ENCODE peak calls at places on chromosome 18, in seven cellular contexts. D is choroid plexus epithelial cell, J is GM23338, T is ovary, Z is fibroblast of lung, A is Peyer's patch, S is GM06990. L is an unnamed sample.

GRCh38 chr18:12721495-12722275 is 18.8 kb downstream of the PSMG2 start:
- DNase-seq in D (no peak), J (no peak), T (no peak), Z (no peak), A (no peak), S (no peak), L (no peak)

GRCh38 chr18:68583685-68584084 is 131.2 kb downstream of the TMX3 start:
- DNase-seq in D (no peak), J (no peak), T (no peak), Z (no peak), A (no peak), S (no peak), L (no peak)

GRCh38 chr18:37403100-37403781 is 162.4 kb downstream of the CELF4 start:
- DNase-seq in D (peak), J (no peak), T (peak), Z (peak), A (no peak), S (no peak), L (no peak)

GRCh38 chr18:13374468-13375301 is 156.1 kb downstream of the LDLRAD4 start:
- DNase-seq in D (peak), J (peak), T (no peak), Z (no peak), A (no peak), S (no peak), L (peak)

GRCh38 chr18:6401687-6402086 is 13.0 kb downstream of the L3MBTL4 start:
- DNase-seq in D (no peak), J (peak), T (no peak), Z (no peak), A (no peak), S (no peak), L (no peak)

GRCh38 chr18:9927392-9928063 is 13.7 kb downstream of the VAPA start:
- DNase-seq in D (no peak), J (no peak), T (no peak), Z (no peak), A (no peak), S (no peak), L (no peak)

GRCh38 chr18:25647404-25647803 is 295.4 kb upstream of the ZNF521 start:
- DNase-seq in D (no peak), J (no peak), T (no peak), Z (no peak), A (no peak), S (no peak), L (no peak)

GRCh38 chr18:46239549-46239948 is 135.4 kb downstream of the HAUS1 start:
- DNase-seq in D (peak), J (no peak), T (no peak), Z (no peak), A (no peak), S (no peak), L (no peak)

GRCh38 chr18:79522451-79523220 is 126.9 kb downstream of the NFATC1 start:
- DNase-seq in D (no peak), J (no peak), T (peak), Z (no peak), A (peak), S (peak), L (peak)

GRCh38 chr18:76264073-76264472 is 231.0 kb downstream of the ZNF516 start:
- DNase-seq in D (no peak), J (no peak), T (no peak), Z (no peak), A (no peak), S (no peak), L (no peak)

GRCh38 chr18:78892721-78893120 is 86.9 kb upstream of the SALL3 start:
- DNase-seq in D (no peak), J (no peak), T (no peak), Z (no peak), A (no peak), S (no peak), L (no peak)

GRCh38 chr18:48902856-48903601 is 47.7 kb downstream of the SMAD7 start:
- DNase-seq in D (peak), J (no peak), T (no peak), Z (peak), A (peak), S (no peak), L (peak)

GRCh38 chr18:46677609-46678470 is 20.8 kb upstream of the LOXHD1 start:
- DNase-seq in D (no peak), J (peak), T (no peak), Z (peak), A (no peak), S (no peak), L (no peak)

GRCh38 chr18:54774423-54774822 is 53.9 kb upstream of the RAB27B start:
- DNase-seq in D (peak), J (no peak), T (no peak), Z (peak), A (no peak), S (no peak), L (no peak)

GRCh38 chr18:10225300-10225699 is 229.1 kb upstream of the APCDD1 start:
- DNase-seq in D (no peak), J (no peak), T (no peak), Z (no peak), A (no peak), S (no peak), L (no peak)

GRCh38 chr18:67951166-67951565 is 434.6 kb upstream of the DSEL start:
- DNase-seq in D (peak), J (no peak), T (no peak), Z (no peak), A (no peak), S (no peak), L (no peak)

GRCh38 chr18:48161911-48162698 is 231.6 kb upstream of the SMAD2 start:
- DNase-seq in D (peak), J (peak), T (no peak), Z (no peak), A (no peak), S (no peak), L (no peak)

GRCh38 chr18:63240541-63241316 is 78.8 kb downstream of the BCL2 start:
- DNase-seq in D (no peak), J (no peak), T (no peak), Z (peak), A (no peak), S (no peak), L (no peak)

GRCh38 chr18:8391068-8391467 is 218.2 kb upstream of the RAB12 start:
- DNase-seq in D (peak), J (no peak), T (no peak), Z (peak), A (no peak), S (no peak), L (no peak)

GRCh38 chr18:44803019-44803650 is 122.4 kb downstream of the SETBP1 start:
- DNase-seq in D (peak), J (peak), T (peak), Z (peak), A (peak), S (peak), L (peak)

GRCh38 chr18:22605736-22606135 is 188.0 kb upstream of the CTAGE1 start:
- DNase-seq in D (no peak), J (no peak), T (no peak), Z (no peak), A (no peak), S (no peak), L (no peak)

GRCh38 chr18:44835555-44836156 is 155.0 kb downstream of the SETBP1 start:
- DNase-seq in D (no peak), J (peak), T (no peak), Z (no peak), A (no peak), S (no peak), L (no peak)

GRCh38 chr18:159037-159652 is 788 bp downstream of the USP14 start:
- DNase-seq in D (peak), J (peak), T (no peak), Z (peak), A (no peak), S (no peak), L (no peak)

GRCh38 chr18:24112874-24113615 is 25.8 kb upstream of the CABYR start:
- DNase-seq in D (peak), J (no peak), T (no peak), Z (peak), A (peak), S (no peak), L (no peak)

GRCh38 chr18:33835419-33835818 is 257.4 kb downstream of the ASXL3 start:
- DNase-seq in D (no peak), J (no peak), T (no peak), Z (no peak), A (no peak), S (no peak), L (no peak)

GRCh38 chr18:33841221-33841967 is 263.4 kb downstream of the ASXL3 start:
- DNase-seq in D (no peak), J (peak), T (no peak), Z (no peak), A (no peak), S (no peak), L (no peak)

GRCh38 chr18:33837191-33837590 is 259.2 kb downstream of the ASXL3 start:
- DNase-seq in D (no peak), J (peak), T (no peak), Z (no peak), A (no peak), S (no peak), L (no peak)

GRCh38 chr18:33838084-33838483 is 260.1 kb downstream of the ASXL3 start:
- DNase-seq in D (no peak), J (no peak), T (no peak), Z (no peak), A (no peak), S (no peak), L (no peak)

DNA sequence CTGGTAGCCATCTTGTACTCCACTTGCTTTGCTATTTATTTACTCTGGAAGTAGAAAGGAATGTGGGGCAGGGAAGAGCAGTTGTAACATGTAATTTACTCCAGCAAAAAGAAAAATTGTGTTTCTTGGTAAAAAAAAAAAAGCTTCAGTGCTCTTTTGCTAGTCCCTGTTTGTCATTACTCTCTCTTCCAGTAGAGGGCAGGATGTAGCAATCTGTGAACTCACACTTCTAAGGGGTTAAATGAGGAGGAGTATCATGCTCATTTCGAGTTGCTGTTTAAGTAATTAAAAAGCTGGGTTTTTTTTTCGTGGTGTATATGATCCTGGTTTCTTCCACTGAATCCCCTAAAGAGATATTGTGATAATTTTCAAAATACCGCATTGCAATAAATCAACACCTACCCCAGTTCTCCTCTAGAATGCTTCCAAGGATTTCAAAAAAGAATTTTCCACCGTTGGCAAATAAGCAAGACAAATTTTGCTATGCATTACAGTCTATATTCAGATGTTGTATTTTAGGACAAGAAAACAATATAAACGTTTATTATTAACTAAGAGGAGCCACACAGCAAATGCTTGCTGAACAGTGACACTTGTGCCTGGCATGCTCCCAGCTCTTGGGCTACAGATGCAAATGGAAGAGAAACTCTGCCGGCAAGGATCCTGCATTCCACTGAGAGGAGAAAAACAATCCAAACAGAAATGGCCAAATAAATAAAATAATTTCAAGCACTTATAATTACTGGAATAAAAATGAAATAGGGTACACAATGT is 261.6 kb downstream of the ASXL3 start:
- DNase-seq in D (peak), J (peak), T (no peak), Z (peak), A (no peak), S (peak), L (no peak)
- TF ChIP-seq CTCF in D (peak), J (peak), T (no peak), Z (peak), A (peak), S (peak), L (no peak)

GRCh38 chr18:58118510-58118909 is 74.5 kb downstream of the NEDD4L start:
- DNase-seq in D (no peak), J (no peak), T (no peak), Z (no peak), A (no peak), S (no peak), L (no peak)

GRCh38 chr18:58124475-58124874 is 80.4 kb downstream of the NEDD4L start:
- DNase-seq in D (no peak), J (no peak), T (no peak), Z (no peak), A (no peak), S (no peak), L (no peak)

GRCh38 chr18:58117685-58118403 is 73.8 kb downstream of the NEDD4L start:
- DNase-seq in D (peak), J (no peak), T (peak), Z (peak), A (peak), S (no peak), L (no peak)

GRCh38 chr18:58116815-58117214 is 72.8 kb downstream of the NEDD4L start:
- DNase-seq in D (no peak), J (no peak), T (no peak), Z (no peak), A (no peak), S (no peak), L (no peak)

DNA sequence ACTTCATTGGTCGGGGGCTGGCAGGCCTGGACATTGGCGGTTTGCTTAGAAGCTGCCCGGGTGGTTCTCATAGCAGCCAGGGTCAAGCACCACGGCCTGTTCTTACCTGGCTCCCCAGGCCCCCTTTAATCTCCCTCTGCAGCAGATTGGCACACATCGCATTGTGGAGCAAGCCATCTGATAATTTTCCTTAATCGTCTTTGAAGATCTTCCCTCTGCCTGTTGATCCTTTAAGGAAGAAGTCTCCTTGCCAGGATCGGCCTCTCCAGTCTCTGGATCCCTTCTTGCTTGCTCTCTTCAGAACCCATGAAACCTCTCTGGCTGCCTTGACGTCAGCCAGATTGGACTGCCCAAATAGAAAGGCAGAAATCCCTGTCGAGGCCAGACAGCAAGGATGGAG is 75.8 kb downstream of the NEDD4L start:
- DNase-seq in D (no peak), J (no peak), T (no peak), Z (no peak), A (no peak), S (no peak), L (no peak)
- H3K4me3 ChIP-seq in D (no peak), J (no peak), T (no peak), Z (no peak), A (no peak), S (no peak), L (no peak)

GRCh38 chr18:35917043-35917442 is 55.4 kb upstream of the RMP24 start:
- DNase-seq in D (no peak), J (peak), T (no peak), Z (no peak), A (no peak), S (no peak), L (no peak)
- TF ChIP-seq CTCF in D (peak), J (peak), T (no peak), Z (no peak), A (no peak), S (peak), L (no peak)

GRCh38 chr18:21262979-21263378 is 20.9 kb downstream of the GREB1L start:
- DNase-seq in D (no peak), J (peak), T (no peak), Z (no peak), A (no peak), S (no peak), L (no peak)

GRCh38 chr18:21264651-21265050 is 22.6 kb downstream of the GREB1L start:
- DNase-seq in D (no peak), J (peak), T (no peak), Z (peak), A (no peak), S (no peak), L (no peak)

GRCh38 chr18:21260621-21261020 is 18.6 kb downstream of the GREB1L start:
- DNase-seq in D (no peak), J (no peak), T (no peak), Z (no peak), A (no peak), S (no peak), L (no peak)

GRCh38 chr18:21261352-21261751 is 19.3 kb downstream of the GREB1L start:
- DNase-seq in D (no peak), J (no peak), T (no peak), Z (no peak), A (no peak), S (no peak), L (no peak)

GRCh38 chr18:21262244-21262643 is 20.2 kb downstream of the GREB1L start:
- DNase-seq in D (no peak), J (no peak), T (no peak), Z (no peak), A (no peak), S (no peak), L (no peak)
- H3K4me3 ChIP-seq in D (no peak), J (no peak), T (no peak), Z (no peak), A (no peak), S (no peak), L (no peak)

DNA sequence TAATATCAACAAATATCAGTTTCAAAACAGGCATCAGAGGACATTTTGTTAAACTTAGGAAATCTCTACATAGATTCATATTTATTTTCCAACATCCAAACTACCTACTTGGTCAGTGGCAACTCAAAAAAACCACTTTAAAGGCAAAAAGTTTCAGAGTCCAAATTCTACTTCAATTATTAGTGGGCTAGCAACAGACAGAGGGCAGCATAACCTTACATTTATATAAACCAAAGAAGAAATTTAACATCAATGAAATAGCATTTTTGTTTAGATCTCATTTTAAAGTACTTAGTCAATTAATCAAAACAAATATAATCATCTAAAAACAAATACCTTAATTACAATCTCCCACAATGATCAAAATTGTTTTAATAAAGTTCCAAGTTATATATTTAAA is 33.3 kb downstream of the RTTN start:
- DNase-seq in D (peak), J (peak), T (no peak), Z (peak), A (no peak), S (no peak), L (no peak)
- TF ChIP-seq CTCF in D (peak), J (peak), T (no peak), Z (peak), A (no peak), S (peak), L (no peak)

L was measured in lower leg skin.